ENCODE peak calls at places on chromosomes 11 and 22, in eight cellular contexts. One of them, this sample, is unnamed.

GRCh38 chr11:13008625-13009475 is at the start of gene RASSF10:
- DNase-seq in pancreas: peak; percentile 81
- DNase-seq in heart left ventricle: peak; percentile 70
- DNase-seq in Peyer's patch: no peak
- DNase-seq in tibial nerve: no peak
- DNase-seq in hepatocyte: peak; percentile 88
- DNase-seq in naive thymus-derived CD4-positive, alpha-beta T cell: no peak
- DNase-seq in WERI-Rb-1: peak; percentile 53
- DNase-seq in this sample: peak; percentile 79

GRCh38 chr22:46578251-46578823 is 40.9 kb upstream of the CELSR1 start:
- DNase-seq in heart left ventricle: no peak
- DNase-seq in Peyer's patch: no peak
- DNase-seq in WERI-Rb-1: no peak
- DNase-seq in tibial nerve: no peak
- DNase-seq in naive thymus-derived CD4-positive, alpha-beta T cell: no peak
- DNase-seq in pancreas: peak; percentile 43
- DNase-seq in hepatocyte: peak; percentile 8
- DNase-seq in this sample: no peak

GRCh38 chr22:33565580-33565995 is 354.7 kb downstream of the LARGE1 start:
- DNase-seq in hepatocyte: no peak
- DNase-seq in heart left ventricle: no peak
- DNase-seq in naive thymus-derived CD4-positive, alpha-beta T cell: no peak
- DNase-seq in pancreas: no peak
- DNase-seq in Peyer's patch: no peak
- DNase-seq in tibial nerve: no peak
- DNase-seq in WERI-Rb-1: no peak
- DNase-seq in this sample: no peak

GRCh38 chr11:105524286-105524685 is 85.6 kb upstream of the GRIA4 start:
- DNase-seq in naive thymus-derived CD4-positive, alpha-beta T cell: no peak
- DNase-seq in tibial nerve: no peak
- DNase-seq in heart left ventricle: no peak
- DNase-seq in WERI-Rb-1: no peak
- DNase-seq in hepatocyte: no peak
- DNase-seq in pancreas: no peak
- DNase-seq in Peyer's patch: no peak
- DNase-seq in this sample: no peak

GRCh38 chr11:61172888-61173287 is 11.7 kb upstream of the VPS37C start:
- DNase-seq in hepatocyte: no peak
- DNase-seq in tibial nerve: no peak
- DNase-seq in heart left ventricle: no peak
- DNase-seq in naive thymus-derived CD4-positive, alpha-beta T cell: no peak
- DNase-seq in Peyer's patch: no peak
- DNase-seq in pancreas: no peak
- DNase-seq in WERI-Rb-1: no peak
- DNase-seq in this sample: no peak

GRCh38 chr11:3105791-3106735 is 48.8 kb upstream of the CARS1 start:
- DNase-seq in tibial nerve: no peak
- DNase-seq in Peyer's patch: no peak
- DNase-seq in heart left ventricle: peak; percentile 27
- DNase-seq in naive thymus-derived CD4-positive, alpha-beta T cell: no peak
- DNase-seq in WERI-Rb-1: no peak
- DNase-seq in pancreas: no peak
- DNase-seq in hepatocyte: no peak
- DNase-seq in this sample: no peak

GRCh38 chr11:104541706-104542105 is 356.6 kb downstream of the CASP12 start:
- DNase-seq in tibial nerve: no peak
- DNase-seq in heart left ventricle: no peak
- DNase-seq in naive thymus-derived CD4-positive, alpha-beta T cell: no peak
- DNase-seq in Peyer's patch: no peak
- DNase-seq in hepatocyte: no peak
- DNase-seq in pancreas: no peak
- DNase-seq in WERI-Rb-1: no peak
- DNase-seq in this sample: no peak

GRCh38 chr11:94417386-94417987 is 16.3 kb upstream of the GPR83 start:
- DNase-seq in naive thymus-derived CD4-positive, alpha-beta T cell: no peak
- DNase-seq in pancreas: no peak
- DNase-seq in tibial nerve: peak; percentile 31
- DNase-seq in hepatocyte: peak; percentile 44
- DNase-seq in Peyer's patch: no peak
- DNase-seq in WERI-Rb-1: no peak
- DNase-seq in heart left ventricle: no peak
- DNase-seq in this sample: peak; percentile 34

GRCh38 chr11:20310596-20311394 is 52.7 kb upstream of the HTATIP2 start:
- DNase-seq in heart left ventricle: no peak
- DNase-seq in pancreas: no peak
- DNase-seq in hepatocyte: no peak
- DNase-seq in naive thymus-derived CD4-positive, alpha-beta T cell: no peak
- DNase-seq in Peyer's patch: no peak
- DNase-seq in tibial nerve: no peak
- DNase-seq in WERI-Rb-1: peak; percentile 80
- DNase-seq in this sample: no peak

GRCh38 chr22:27329966-27330645 is 471.4 kb downstream of the MN1 start:
- DNase-seq in tibial nerve: no peak
- DNase-seq in pancreas: no peak
- DNase-seq in Peyer's patch: no peak
- DNase-seq in WERI-Rb-1: peak; percentile 39
- DNase-seq in naive thymus-derived CD4-positive, alpha-beta T cell: no peak
- DNase-seq in hepatocyte: no peak
- DNase-seq in heart left ventricle: no peak
- DNase-seq in this sample: no peak

GRCh38 chr22:37752189-37753061 is 55.3 kb upstream of the GCAT start:
- DNase-seq in hepatocyte: peak; percentile 86
- DNase-seq in WERI-Rb-1: no peak
- DNase-seq in pancreas: peak; percentile 85
- DNase-seq in naive thymus-derived CD4-positive, alpha-beta T cell: no peak
- DNase-seq in heart left ventricle: peak; percentile 95
- DNase-seq in Peyer's patch: peak; percentile 35
- DNase-seq in tibial nerve: peak; percentile 81
- DNase-seq in this sample: peak; percentile 91

GRCh38 chr11:77411238-77411637 is 62.7 kb downstream of the PAK1 start:
- DNase-seq in pancreas: peak; percentile 29
- DNase-seq in hepatocyte: peak; percentile 11
- DNase-seq in tibial nerve: peak; percentile 16
- DNase-seq in Peyer's patch: peak; percentile 26
- DNase-seq in naive thymus-derived CD4-positive, alpha-beta T cell: peak; percentile 2
- DNase-seq in WERI-Rb-1: peak; percentile 13
- DNase-seq in heart left ventricle: peak; percentile 70
- DNase-seq in this sample: no peak

GRCh38 chr22:49882519-49883293 is 29.1 kb downstream of the ZBED4 start:
- DNase-seq in Peyer's patch: no peak
- DNase-seq in pancreas: no peak
- DNase-seq in naive thymus-derived CD4-positive, alpha-beta T cell: no peak
- DNase-seq in tibial nerve: no peak
- DNase-seq in WERI-Rb-1: no peak
- DNase-seq in heart left ventricle: no peak
- DNase-seq in hepatocyte: no peak
- DNase-seq in this sample: no peak

GRCh38 chr11:1333091-1333772 is 23.8 kb upstream of the TOLLIP start:
- DNase-seq in tibial nerve: no peak
- DNase-seq in Peyer's patch: no peak
- DNase-seq in WERI-Rb-1: no peak
- DNase-seq in heart left ventricle: no peak
- DNase-seq in pancreas: no peak
- DNase-seq in naive thymus-derived CD4-positive, alpha-beta T cell: no peak
- DNase-seq in hepatocyte: no peak
- DNase-seq in this sample: no peak

GRCh38 chr11:107648247-107648646 is 57.3 kb downstream of the ELMOD1 start:
- DNase-seq in pancreas: no peak
- DNase-seq in hepatocyte: no peak
- DNase-seq in heart left ventricle: no peak
- DNase-seq in Peyer's patch: no peak
- DNase-seq in tibial nerve: no peak
- DNase-seq in WERI-Rb-1: no peak
- DNase-seq in naive thymus-derived CD4-positive, alpha-beta T cell: no peak
- DNase-seq in this sample: no peak

GRCh38 chr11:18668131-18668530 is 30.4 kb upstream of the TMEM86A start:
- DNase-seq in pancreas: no peak
- DNase-seq in heart left ventricle: no peak
- DNase-seq in Peyer's patch: no peak
- DNase-seq in hepatocyte: no peak
- DNase-seq in tibial nerve: no peak
- DNase-seq in WERI-Rb-1: no peak
- DNase-seq in naive thymus-derived CD4-positive, alpha-beta T cell: no peak
- DNase-seq in this sample: no peak

GRCh38 chr11:119206512-119207299 is 567 bp downstream of the CBL start:
- DNase-seq in tibial nerve: peak; percentile 9
- DNase-seq in WERI-Rb-1: peak; percentile 46
- DNase-seq in Peyer's patch: peak; percentile 65
- DNase-seq in naive thymus-derived CD4-positive, alpha-beta T cell: peak; percentile 28
- DNase-seq in heart left ventricle: peak; percentile 83
- DNase-seq in hepatocyte: peak; percentile 72
- DNase-seq in pancreas: peak; percentile 62
- DNase-seq in this sample: no peak

GRCh38 chr11:100855466-100856067 is 168.5 kb downstream of the ARHGAP42 start:
- DNase-seq in pancreas: no peak
- DNase-seq in WERI-Rb-1: no peak
- DNase-seq in hepatocyte: peak; percentile 70
- DNase-seq in Peyer's patch: no peak
- DNase-seq in heart left ventricle: no peak
- DNase-seq in tibial nerve: no peak
- DNase-seq in naive thymus-derived CD4-positive, alpha-beta T cell: no peak
- DNase-seq in this sample: peak; percentile 60

GRCh38 chr22:35524966-35525686 is 15.5 kb upstream of the RASD2 start:
- DNase-seq in naive thymus-derived CD4-positive, alpha-beta T cell: no peak
- DNase-seq in tibial nerve: no peak
- DNase-seq in WERI-Rb-1: no peak
- DNase-seq in Peyer's patch: no peak
- DNase-seq in pancreas: no peak
- DNase-seq in heart left ventricle: no peak
- DNase-seq in hepatocyte: peak; percentile 61
- DNase-seq in this sample: no peak

GRCh38 chr22:35523167-35523928 is 17.3 kb upstream of the RASD2 start:
- DNase-seq in hepatocyte: no peak
- DNase-seq in tibial nerve: no peak
- DNase-seq in WERI-Rb-1: peak; percentile 49
- DNase-seq in Peyer's patch: no peak
- DNase-seq in heart left ventricle: no peak
- DNase-seq in pancreas: no peak
- DNase-seq in naive thymus-derived CD4-positive, alpha-beta T cell: no peak
- DNase-seq in this sample: no peak

GRCh38 chr22:35525687-35526332 is 14.8 kb upstream of the RASD2 start:
- DNase-seq in pancreas: no peak
- DNase-seq in Peyer's patch: no peak
- DNase-seq in WERI-Rb-1: no peak
- DNase-seq in heart left ventricle: no peak
- DNase-seq in naive thymus-derived CD4-positive, alpha-beta T cell: no peak
- DNase-seq in tibial nerve: no peak
- DNase-seq in hepatocyte: no peak
- DNase-seq in this sample: no peak

GRCh38 chr22:35521358-35522264 is 19.0 kb upstream of the RASD2 start:
- DNase-seq in WERI-Rb-1: no peak
- DNase-seq in pancreas: no peak
- DNase-seq in hepatocyte: no peak
- DNase-seq in heart left ventricle: no peak
- DNase-seq in Peyer's patch: no peak
- DNase-seq in naive thymus-derived CD4-positive, alpha-beta T cell: no peak
- DNase-seq in tibial nerve: no peak
- DNase-seq in this sample: peak; percentile 50

GRCh38 chr22:35522571-35523149 is 18.0 kb upstream of the RASD2 start:
- DNase-seq in naive thymus-derived CD4-positive, alpha-beta T cell: no peak
- DNase-seq in hepatocyte: no peak
- DNase-seq in tibial nerve: no peak
- DNase-seq in WERI-Rb-1: no peak
- DNase-seq in pancreas: no peak
- DNase-seq in Peyer's patch: no peak
- DNase-seq in heart left ventricle: no peak
- DNase-seq in this sample: no peak
- H3K36me3 ChIP-seq in naive thymus-derived CD4-positive, alpha-beta T cell: no peaks in the 10 kb centered on the region
- H3K36me3 ChIP-seq in hepatocyte: no peaks in the 10 kb centered on the region
- H3K36me3 ChIP-seq in tibial nerve: no peaks in the 10 kb centered on the region
- H3K36me3 ChIP-seq in WERI-Rb-1: no peaks in the 10 kb centered on the region
- H3K36me3 ChIP-seq in pancreas: no peaks in the 10 kb centered on the region
- H3K36me3 ChIP-seq in Peyer's patch: no peaks in the 10 kb centered on the region
- H3K36me3 ChIP-seq in heart left ventricle: no peaks in the 10 kb centered on the region
- H3K36me3 ChIP-seq in this sample: no peaks in the 10 kb centered on the region

DNA sequence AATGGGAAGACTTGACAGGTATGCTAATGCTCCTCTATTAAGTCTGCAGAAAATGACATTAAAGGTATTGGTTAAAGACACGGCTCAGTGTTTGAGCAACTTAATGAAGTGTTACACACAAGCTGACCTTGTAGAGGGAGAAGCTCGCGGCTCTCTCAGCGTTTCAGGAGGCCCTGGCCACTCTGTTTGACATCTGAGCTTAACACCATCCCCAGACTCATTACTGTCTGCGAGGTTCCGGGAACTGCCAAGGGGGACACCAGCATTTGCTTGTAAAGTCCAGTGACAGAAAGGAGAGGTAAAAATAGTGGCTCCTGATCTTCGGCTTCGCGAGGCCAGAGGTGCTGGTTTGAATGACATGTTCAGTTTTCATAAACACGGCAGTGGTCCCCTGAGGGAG is 540.7 kb upstream of the CADM1 start:
- DNase-seq in heart left ventricle: no peak
- DNase-seq in tibial nerve: no peak
- DNase-seq in hepatocyte: no peak
- DNase-seq in WERI-Rb-1: no peak
- DNase-seq in Peyer's patch: no peak
- DNase-seq in naive thymus-derived CD4-positive, alpha-beta T cell: no peak
- DNase-seq in pancreas: no peak
- DNase-seq in this sample: no peak
- H3K36me3 ChIP-seq in heart left ventricle: no peaks in the 10 kb centered on the region
- H3K36me3 ChIP-seq in tibial nerve: no peaks in the 10 kb centered on the region
- H3K36me3 ChIP-seq in hepatocyte: no peaks in the 10 kb centered on the region
- H3K36me3 ChIP-seq in WERI-Rb-1: no peaks in the 10 kb centered on the region
- H3K36me3 ChIP-seq in Peyer's patch: no peaks in the 10 kb centered on the region
- H3K36me3 ChIP-seq in naive thymus-derived CD4-positive, alpha-beta T cell: no peaks in the 10 kb centered on the region
- H3K36me3 ChIP-seq in pancreas: no peaks in the 10 kb centered on the region
- H3K36me3 ChIP-seq in this sample: no peaks in the 10 kb centered on the region

DNA sequence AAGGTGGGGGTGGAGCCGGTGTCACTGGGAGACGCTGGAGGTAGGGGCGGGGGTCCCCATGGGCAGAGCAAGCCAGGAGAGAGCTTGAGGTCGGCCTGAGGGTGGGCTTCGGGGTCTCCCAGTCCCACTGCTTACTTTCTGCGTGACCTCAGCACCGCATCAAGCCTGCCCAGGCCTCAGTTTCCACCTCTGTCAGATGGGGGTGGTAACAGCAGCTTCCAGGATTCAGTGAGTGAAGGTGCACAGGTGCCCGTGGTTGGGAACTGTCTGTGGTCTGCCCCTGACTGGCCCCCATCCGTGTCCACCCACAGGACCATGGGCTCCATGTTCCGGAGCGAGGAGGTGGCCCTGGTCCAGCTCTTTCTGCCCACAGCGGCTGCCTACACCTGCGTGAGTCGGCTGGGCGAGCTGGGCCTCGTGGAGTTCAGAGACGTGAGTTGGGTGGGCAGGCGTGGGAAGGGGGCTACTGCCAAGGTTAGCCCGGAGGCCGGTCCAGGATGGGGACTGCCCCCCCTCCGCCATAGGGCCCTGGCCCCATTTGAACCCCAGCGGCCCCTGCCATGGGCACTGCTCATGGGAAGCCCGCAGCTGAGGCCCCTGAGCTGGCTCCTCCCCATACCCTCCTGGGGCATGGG is 2.2 kb downstream of the TCIRG1 start:
- DNase-seq in pancreas: peak; percentile 66
- DNase-seq in tibial nerve: no peak
- DNase-seq in WERI-Rb-1: no peak
- DNase-seq in naive thymus-derived CD4-positive, alpha-beta T cell: no peak
- DNase-seq in Peyer's patch: no peak
- DNase-seq in hepatocyte: no peak
- DNase-seq in heart left ventricle: peak; percentile 62
- DNase-seq in this sample: no peak
- H3K36me3 ChIP-seq in pancreas: peaks cover 10% of the 10 kb centered on the region
- H3K36me3 ChIP-seq in tibial nerve: no peaks in the 10 kb centered on the region
- H3K36me3 ChIP-seq in WERI-Rb-1: no peaks in the 10 kb centered on the region
- H3K36me3 ChIP-seq in naive thymus-derived CD4-positive, alpha-beta T cell: no peaks in the 10 kb centered on the region
- H3K36me3 ChIP-seq in Peyer's patch: no peaks in the 10 kb centered on the region
- H3K36me3 ChIP-seq in hepatocyte: no peaks in the 10 kb centered on the region
- H3K36me3 ChIP-seq in heart left ventricle: peaks cover 34% of the 10 kb centered on the region
- H3K36me3 ChIP-seq in this sample: peaks cover 16% of the 10 kb centered on the region

GRCh38 chr11:45948341-45948740 is 25.9 kb downstream of the LARGE2 start:
- DNase-seq in heart left ventricle: no peak
- DNase-seq in hepatocyte: no peak
- DNase-seq in pancreas: no peak
- DNase-seq in WERI-Rb-1: no peak
- DNase-seq in Peyer's patch: no peak
- DNase-seq in naive thymus-derived CD4-positive, alpha-beta T cell: no peak
- DNase-seq in tibial nerve: no peak
- DNase-seq in this sample: no peak
- H3K36me3 ChIP-seq in heart left ventricle: peaks cover 66% of the 10 kb centered on the region
- H3K36me3 ChIP-seq in hepatocyte: no peaks in the 10 kb centered on the region
- H3K36me3 ChIP-seq in pancreas: peaks cover 27% of the 10 kb centered on the region
- H3K36me3 ChIP-seq in WERI-Rb-1: peaks cover 25% of the 10 kb centered on the region
- H3K36me3 ChIP-seq in Peyer's patch: no peaks in the 10 kb centered on the region
- H3K36me3 ChIP-seq in naive thymus-derived CD4-positive, alpha-beta T cell: peaks cover 6% of the 10 kb centered on the region
- H3K36me3 ChIP-seq in tibial nerve: peaks cover 9% of the 10 kb centered on the region
- H3K36me3 ChIP-seq in this sample: peaks cover 16% of the 10 kb centered on the region

This sample was measured in bronchial epithelial cell.